ENCODE peak calls at places on chromosomes 1 and 21, in seven cellular contexts. One of them, this sample, is unnamed.

GRCh38 chr1:78678324-78678723 is 28.7 kb downstream of the IFI44 start:
- DNase-seq in GM12878: no peak
- DNase-seq in K562: no peak
- DNase-seq in H1: no peak
- DNase-seq in SK-N-SH: no peak
- DNase-seq in GM12891: peak
- DNase-seq in HepG2: no peak
- DNase-seq in this sample: no peak

GRCh38 chr1:1005774-1006304 is 5.9 kb upstream of the HES4 start:
- DNase-seq in GM12878: no peak
- DNase-seq in K562: no peak
- DNase-seq in GM12891: no peak
- DNase-seq in SK-N-SH: no peak
- DNase-seq in HepG2: no peak
- DNase-seq in H1: no peak
- DNase-seq in this sample: no peak

GRCh38 chr1:203769505-203770343 is 4.7 kb downstream of the LAX1 start:
- DNase-seq in HepG2: peak
- DNase-seq in GM12891: no peak
- DNase-seq in GM12878: no peak
- DNase-seq in K562: no peak
- DNase-seq in SK-N-SH: peak
- DNase-seq in H1: no peak
- DNase-seq in this sample: no peak

GRCh38 chr1:116769050-116769449 is 14.8 kb downstream of the CD2 start:
- DNase-seq in H1: no peak
- DNase-seq in GM12891: no peak
- DNase-seq in K562: no peak
- DNase-seq in SK-N-SH: no peak
- DNase-seq in HepG2: no peak
- DNase-seq in GM12878: no peak
- DNase-seq in this sample: no peak

GRCh38 chr1:111444031-111444430 is 5.0 kb downstream of the WDR77 start:
- DNase-seq in SK-N-SH: no peak
- DNase-seq in GM12878: no peak
- DNase-seq in H1: no peak
- DNase-seq in GM12891: no peak
- DNase-seq in HepG2: no peak
- DNase-seq in K562: no peak
- DNase-seq in this sample: no peak

GRCh38 chr1:168218647-168219046 is 7.2 kb upstream of the SFT2D2 start:
- DNase-seq in GM12878: no peak
- DNase-seq in HepG2: no peak
- DNase-seq in GM12891: no peak
- DNase-seq in SK-N-SH: no peak
- DNase-seq in H1: no peak
- DNase-seq in K562: peak
- DNase-seq in this sample: no peak

GRCh38 chr1:61109158-61109557 is 26.8 kb downstream of the NFIA start:
- DNase-seq in H1: no peak
- DNase-seq in K562: no peak
- DNase-seq in GM12878: no peak
- DNase-seq in GM12891: no peak
- DNase-seq in SK-N-SH: no peak
- DNase-seq in HepG2: peak
- DNase-seq in this sample: no peak

GRCh38 chr1:2411801-2412394 is 466 bp downstream of the PEX10 start:
- DNase-seq in GM12891: no peak
- DNase-seq in GM12878: no peak
- DNase-seq in K562: no peak
- DNase-seq in SK-N-SH: no peak
- DNase-seq in H1: no peak
- DNase-seq in HepG2: no peak
- DNase-seq in this sample: peak

GRCh38 chr1:113282897-113283285 is 107.4 kb upstream of the MAGI3 start:
- DNase-seq in HepG2: no peak
- DNase-seq in SK-N-SH: peak
- DNase-seq in H1: no peak
- DNase-seq in GM12891: no peak
- DNase-seq in K562: no peak
- DNase-seq in GM12878: no peak
- DNase-seq in this sample: no peak

GRCh38 chr1:2340918-2341254 is 50.5 kb downstream of the MORN1 start:
- DNase-seq in SK-N-SH: no peak
- DNase-seq in GM12878: no peak
- DNase-seq in HepG2: no peak
- DNase-seq in GM12891: no peak
- DNase-seq in H1: no peak
- DNase-seq in K562: no peak
- DNase-seq in this sample: no peak

GRCh38 chr1:192788184-192788583 is 20.7 kb upstream of the RGS2 start:
- DNase-seq in HepG2: no peak
- DNase-seq in GM12878: no peak
- DNase-seq in K562: peak
- DNase-seq in H1: no peak
- DNase-seq in GM12891: no peak
- DNase-seq in SK-N-SH: no peak
- DNase-seq in this sample: no peak

GRCh38 chr1:47449702-47450552 is 12.1 kb downstream of the FOXD2 start:
- DNase-seq in HepG2: peak
- DNase-seq in H1: peak
- DNase-seq in GM12891: no peak
- DNase-seq in K562: peak
- DNase-seq in SK-N-SH: peak
- DNase-seq in GM12878: no peak
- DNase-seq in this sample: no peak

GRCh38 chr1:206001476-206001888 is 1.7 kb downstream of the RAB7B start:
- DNase-seq in HepG2: no peak
- DNase-seq in H1: no peak
- DNase-seq in GM12891: no peak
- DNase-seq in GM12878: no peak
- DNase-seq in K562: peak
- DNase-seq in SK-N-SH: no peak
- DNase-seq in this sample: no peak

GRCh38 chr1:184212649-184213314 is 161.3 kb downstream of the TSEN15 start:
- DNase-seq in HepG2: no peak
- DNase-seq in K562: no peak
- DNase-seq in GM12891: no peak
- DNase-seq in GM12878: no peak
- DNase-seq in H1: no peak
- DNase-seq in SK-N-SH: no peak
- DNase-seq in this sample: no peak

GRCh38 chr21:25967566-25968438 is 202.8 kb downstream of the APP start:
- DNase-seq in K562: no peak
- DNase-seq in GM12878: peak
- DNase-seq in H1: no peak
- DNase-seq in GM12891: peak
- DNase-seq in HepG2: no peak
- DNase-seq in SK-N-SH: no peak
- DNase-seq in this sample: no peak

GRCh38 chr21:44792653-44793052 is 9.0 kb downstream of the UBE2G2 start:
- DNase-seq in H1: no peak
- DNase-seq in HepG2: no peak
- DNase-seq in GM12891: no peak
- DNase-seq in SK-N-SH: no peak
- DNase-seq in K562: no peak
- DNase-seq in GM12878: no peak
- DNase-seq in this sample: no peak

GRCh38 chr21:44791993-44792392 is 9.6 kb downstream of the UBE2G2 start:
- DNase-seq in H1: no peak
- DNase-seq in GM12891: no peak
- DNase-seq in K562: no peak
- DNase-seq in GM12878: no peak
- DNase-seq in HepG2: peak
- DNase-seq in SK-N-SH: no peak
- DNase-seq in this sample: no peak

GRCh38 chr21:44790401-44790800 is 11.2 kb downstream of the UBE2G2 start:
- DNase-seq in GM12878: no peak
- DNase-seq in HepG2: no peak
- DNase-seq in GM12891: no peak
- DNase-seq in SK-N-SH: no peak
- DNase-seq in K562: no peak
- DNase-seq in H1: no peak
- DNase-seq in this sample: no peak

GRCh38 chr21:44791246-44791645 is 10.4 kb downstream of the UBE2G2 start:
- DNase-seq in K562: no peak
- DNase-seq in HepG2: no peak
- DNase-seq in GM12891: no peak
- DNase-seq in H1: no peak
- DNase-seq in SK-N-SH: no peak
- DNase-seq in GM12878: no peak
- DNase-seq in this sample: no peak

GRCh38 chr21:44789880-44790279 is 11.7 kb downstream of the UBE2G2 start:
- DNase-seq in GM12891: no peak
- DNase-seq in GM12878: no peak
- DNase-seq in H1: no peak
- DNase-seq in K562: no peak
- DNase-seq in SK-N-SH: no peak
- DNase-seq in HepG2: no peak
- DNase-seq in this sample: no peak
- TF ChIP-seq TAF1 in GM12891: no peak
- TF ChIP-seq TAF1 in GM12878: no peak
- TF ChIP-seq TAF1 in H1: no peak
- TF ChIP-seq TAF1 in K562: no peak
- TF ChIP-seq TAF1 in SK-N-SH: no peak
- TF ChIP-seq TAF1 in HepG2: no peak
- TF ChIP-seq TAF1 in this sample: no peak

GRCh38 chr1:94808682-94809081 is 11.5 kb upstream of the SLC44A3 start:
- DNase-seq in GM12891: no peak
- DNase-seq in H1: no peak
- DNase-seq in K562: no peak
- DNase-seq in GM12878: no peak
- DNase-seq in HepG2: no peak
- DNase-seq in SK-N-SH: no peak
- DNase-seq in this sample: no peak

GRCh38 chr1:94805912-94806311 is 14.2 kb upstream of the SLC44A3 start:
- DNase-seq in HepG2: peak
- DNase-seq in GM12878: no peak
- DNase-seq in K562: peak
- DNase-seq in SK-N-SH: peak
- DNase-seq in GM12891: peak
- DNase-seq in H1: peak
- DNase-seq in this sample: no peak

GRCh38 chr1:94807742-94808491 is 12.2 kb upstream of the SLC44A3 start:
- DNase-seq in H1: no peak
- DNase-seq in K562: peak
- DNase-seq in GM12878: no peak
- DNase-seq in SK-N-SH: no peak
- DNase-seq in HepG2: peak
- DNase-seq in GM12891: no peak
- DNase-seq in this sample: no peak

GRCh38 chr1:94804442-94804837 is 15.7 kb upstream of the SLC44A3 start:
- DNase-seq in H1: no peak
- DNase-seq in SK-N-SH: no peak
- DNase-seq in HepG2: no peak
- DNase-seq in K562: no peak
- DNase-seq in GM12878: no peak
- DNase-seq in GM12891: no peak
- DNase-seq in this sample: no peak

DNA sequence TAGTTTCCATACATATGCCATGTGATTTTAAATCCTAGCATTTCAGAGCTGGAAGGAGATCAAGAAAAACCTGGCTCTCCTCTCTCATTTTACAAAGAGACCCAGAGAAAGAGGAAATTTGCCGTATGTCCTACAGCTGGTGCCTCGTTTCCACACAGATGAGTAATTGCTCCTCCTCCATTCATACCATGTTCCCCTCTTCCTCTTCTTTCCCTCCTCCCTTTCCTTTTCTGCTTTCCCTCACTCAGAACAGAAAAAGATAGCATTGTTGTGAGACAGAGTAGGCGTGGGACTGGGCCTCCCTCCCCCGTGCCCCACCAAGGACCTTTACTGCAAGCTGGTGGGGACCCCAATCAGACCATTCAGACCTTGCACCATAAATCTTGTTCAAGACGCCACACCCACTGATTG is 13.7 kb upstream of the SLC44A3 start:
- DNase-seq in SK-N-SH: no peak
- DNase-seq in GM12878: no peak
- DNase-seq in HepG2: no peak
- DNase-seq in K562: no peak
- DNase-seq in GM12891: no peak
- DNase-seq in H1: no peak
- DNase-seq in this sample: no peak
- TF ChIP-seq TAF1 in SK-N-SH: no peak
- TF ChIP-seq TAF1 in GM12878: no peak
- TF ChIP-seq TAF1 in HepG2: no peak
- TF ChIP-seq TAF1 in K562: no peak
- TF ChIP-seq TAF1 in GM12891: no peak
- TF ChIP-seq TAF1 in H1: no peak
- TF ChIP-seq TAF1 in this sample: no peak

DNA sequence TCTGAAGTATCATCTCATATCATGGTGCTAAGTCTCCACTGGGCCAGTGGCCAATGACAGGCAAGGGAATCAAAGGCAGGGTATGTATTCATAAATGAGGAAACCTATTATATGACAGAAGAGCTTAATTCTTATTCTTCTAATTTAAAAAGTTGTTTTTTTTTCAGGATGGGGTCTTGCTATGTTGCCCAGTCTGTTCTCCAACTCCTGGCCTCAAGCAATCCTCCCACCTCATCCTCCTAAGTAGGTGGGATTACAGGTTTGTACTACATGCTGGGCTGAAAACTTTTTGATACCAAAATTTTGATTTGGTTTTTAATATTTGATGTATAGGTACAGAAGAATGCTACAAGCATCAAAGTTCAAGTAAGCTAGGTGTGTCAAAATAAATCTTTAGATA is 35.0 kb downstream of the ATP8B2 start:
- DNase-seq in SK-N-SH: no peak
- DNase-seq in GM12878: no peak
- DNase-seq in K562: no peak
- DNase-seq in H1: no peak
- DNase-seq in GM12891: no peak
- DNase-seq in HepG2: no peak
- DNase-seq in this sample: no peak
- TF ChIP-seq TAF1 in SK-N-SH: no peak
- TF ChIP-seq TAF1 in GM12878: no peak
- TF ChIP-seq TAF1 in K562: no peak
- TF ChIP-seq TAF1 in H1: no peak
- TF ChIP-seq TAF1 in GM12891: no peak
- TF ChIP-seq TAF1 in HepG2: no peak
- TF ChIP-seq TAF1 in this sample: no peak

GRCh38 chr1:236677641-236678235 is 8.6 kb upstream of the ACTN2 start:
- DNase-seq in GM12891: no peak
- DNase-seq in HepG2: no peak
- DNase-seq in SK-N-SH: no peak
- DNase-seq in K562: no peak
- DNase-seq in H1: no peak
- DNase-seq in GM12878: no peak
- DNase-seq in this sample: no peak
- TF ChIP-seq TAF1 in GM12891: no peak
- TF ChIP-seq TAF1 in HepG2: no peak
- TF ChIP-seq TAF1 in SK-N-SH: no peak
- TF ChIP-seq TAF1 in K562: no peak
- TF ChIP-seq TAF1 in H1: no peak
- TF ChIP-seq TAF1 in GM12878: no peak
- TF ChIP-seq TAF1 in this sample: no peak